ENCODE peak calls at places on chromosome 12, in five cellular contexts. J is hypothalamus; B is stimulated activated CD4-positive, alpha-beta T cell treated with anti-CD3 and anti-CD28 coated beads, Interleukin-2, amount 100 ng/mL, for 24 hours; C is GM10248; G is activated CD8-positive, alpha-beta memory T cell treated with anti-CD3 and anti-CD28 coated beads for 48 hours. V is an unnamed sample.

GRCh38 chr12:69019082-69019481 is 86.1 kb upstream of the CPM start:
- DNase-seq in J (no peak), B (no peak), C (no peak), G (no peak), V (no peak)

GRCh38 chr12:92914170-92914569 is 14.9 kb downstream of the EEA1 start:
- DNase-seq in J (no peak), B (no peak), C (no peak), G (no peak), V (no peak)

GRCh38 chr12:89353188-89353822 is 1.0 kb upstream of the DUSP6 start:
- DNase-seq in J (peak), B (peak), C (peak), G (no peak), V (no peak)

GRCh38 chr12:66774921-66775320 is 96.0 kb upstream of the GRIP1 start:
- DNase-seq in J (no peak), B (no peak), C (no peak), G (no peak), V (no peak)

GRCh38 chr12:46371718-46372130 is 849 bp downstream of the SLC38A2 start:
- DNase-seq in J (peak), B (peak), C (peak), G (no peak), V (no peak)

GRCh38 chr12:45557020-45557419 is 172.5 kb upstream of the ARID2 start:
- DNase-seq in J (no peak), B (no peak), C (no peak), G (no peak), V (no peak)

GRCh38 chr12:32043928-32044549 is 62.6 kb upstream of the BICD1 start:
- DNase-seq in J (no peak), B (no peak), C (no peak), G (no peak), V (no peak)

GRCh38 chr12:56377310-56377988 is 14.8 kb upstream of the APOF start:
- DNase-seq in J (no peak), B (no peak), C (no peak), G (no peak), V (no peak)

GRCh38 chr12:12020762-12021161 is 50.0 kb upstream of the BCL2L14 start:
- DNase-seq in J (no peak), B (no peak), C (no peak), G (no peak), V (no peak)

GRCh38 chr12:54968181-54968730 is 16.3 kb downstream of the TESPA1 start:
- DNase-seq in J (no peak), B (no peak), C (no peak), G (no peak), V (no peak)

GRCh38 chr12:53495903-53496751 is 3.1 kb downstream of the MAP3K12 start:
- DNase-seq in J (no peak), B (no peak), C (no peak), G (no peak), V (no peak)

GRCh38 chr12:104974626-104975290 is 11.4 kb upstream of the NOPCHAP1 start:
- DNase-seq in J (no peak), B (no peak), C (peak), G (no peak), V (no peak)

GRCh38 chr12:56317675-56318074 is 1.9 kb upstream of the CNPY2 start:
- DNase-seq in J (no peak), B (no peak), C (no peak), G (no peak), V (no peak)

GRCh38 chr12:109949089-109949488 is 47.1 kb downstream of the GIT2 start:
- DNase-seq in J (no peak), B (no peak), C (no peak), G (no peak), V (no peak)

GRCh38 chr12:127548123-127548553 is 718.8 kb upstream of the TMEM132C start:
- DNase-seq in J (no peak), B (no peak), C (no peak), G (no peak), V (no peak)

GRCh38 chr12:101086490-101086889 is 123.5 kb downstream of the SLC5A8 start:
- DNase-seq in J (no peak), B (peak), C (no peak), G (no peak), V (no peak)

GRCh38 chr12:52206309-52207040 is 14.7 kb upstream of the KRT80 start:
- DNase-seq in J (no peak), B (no peak), C (no peak), G (no peak), V (no peak)

GRCh38 chr12:29051221-29051620 is 97.9 kb upstream of the FAR2 start:
- DNase-seq in J (no peak), B (no peak), C (no peak), G (no peak), V (no peak)

GRCh38 chr12:50440288-50440687 is 39.6 kb downstream of the LARP4 start:
- DNase-seq in J (no peak), B (no peak), C (peak), G (no peak), V (no peak)

GRCh38 chr12:78759387-78759786 is 105.2 kb upstream of the SYT1 start:
- DNase-seq in J (no peak), B (no peak), C (no peak), G (no peak), V (no peak)

GRCh38 chr12:53299101-53299453 is 418 bp upstream of the MYG1 start:
- DNase-seq in J (no peak), B (peak), C (no peak), G (peak), V (no peak)

GRCh38 chr12:127500513-127500912 is 766.5 kb upstream of the TMEM132C start:
- DNase-seq in J (no peak), B (no peak), C (no peak), G (no peak), V (no peak)

GRCh38 chr12:3622021-3622731 is 130.7 kb downstream of the CRACR2A start:
- DNase-seq in J (no peak), B (no peak), C (no peak), G (no peak), V (no peak)

V was measured in NCI-H1694 treated with DMSO at 0.1 percent for 48 hours.